ENCODE peak calls at places on chromosome 1, in seven cellular contexts. F is SK-N-SH, X is K562, L is HCT116, P is HepG2, O is endothelial cell of umbilical vein, A is GM12878. I is an unnamed sample.

GRCh38 chr1:26110731-26111529 is 694 bp upstream of the PDIK1L start:
- DNase-seq in A (no peak), F (peak; percentile 93), L (peak; percentile 48), P (peak; percentile 48), O (peak; percentile 66), X (peak; percentile 90), I (peak; percentile 87)

GRCh38 chr1:60872690-60873089 is 209.7 kb upstream of the NFIA start:
- DNase-seq in P (no peak), L (no peak), F (no peak), O (no peak), X (no peak), A (no peak), I (no peak)

GRCh38 chr1:62735491-62736171 is 47.4 kb upstream of the DOCK7 start:
- DNase-seq in A (no peak), F (no peak), L (no peak), X (no peak), P (no peak), O (no peak), I (no peak)

GRCh38 chr1:25685938-25686665 is 69.5 kb downstream of the MAN1C1 start:
- DNase-seq in F (no peak), A (no peak), L (no peak), X (no peak), P (no peak), O (no peak), I (no peak)

GRCh38 chr1:215557992-215558626 is 9.0 kb upstream of the KCTD3 start:
- DNase-seq in F (no peak), X (no peak), P (peak; percentile 65), L (no peak), A (no peak), O (no peak), I (no peak)

GRCh38 chr1:27970401-27970800 is 10.6 kb downstream of the XKR8 start:
- DNase-seq in F (no peak), L (no peak), P (no peak), X (no peak), O (no peak), A (no peak), I (no peak)

GRCh38 chr1:117067528-117068370 is 7.6 kb downstream of the TTF2 start:
- DNase-seq in F (peak; percentile 70), L (peak; percentile 18), O (peak; percentile 51), A (peak; percentile 28), X (peak; percentile 76), P (peak; percentile 34), I (peak; percentile 64)

GRCh38 chr1:147235822-147236221 is 6.7 kb upstream of the CHD1L start:
- DNase-seq in P (no peak), L (no peak), X (no peak), O (no peak), F (no peak), A (no peak), I (no peak)

GRCh38 chr1:19436716-19437476 is 48.4 kb downstream of the CAPZB start:
- DNase-seq in P (peak; percentile 95), F (no peak), X (peak; percentile 45), A (no peak), O (peak; percentile 84), L (no peak), I (no peak)

GRCh38 chr1:43241352-43241953 is 28.3 kb upstream of the TMEM125 start:
- DNase-seq in L (no peak), X (no peak), F (no peak), O (no peak), P (peak; percentile 41), A (no peak), I (no peak)

GRCh38 chr1:159587461-159587951 is at the start of gene APCS:
- DNase-seq in A (no peak), F (no peak), P (no peak), X (no peak), O (no peak), L (no peak), I (peak; percentile 26)

GRCh38 chr1:63592536-63593302 is 492 bp upstream of the PGM1 start:
- DNase-seq in L (no peak), A (peak; percentile 20), F (peak; percentile 23), X (no peak), O (no peak), P (peak; percentile 66), I (peak; percentile 90)

GRCh38 chr1:197399691-197400521 is 131.9 kb downstream of the CRB1 start:
- DNase-seq in F (peak; percentile 46), X (peak; percentile 66), O (peak; percentile 60), P (peak; percentile 59), L (peak; percentile 74), A (peak; percentile 11), I (peak; percentile 79)

GRCh38 chr1:197736689-197737088 is 38.6 kb downstream of the DENND1B start:
- DNase-seq in O (no peak), A (no peak), L (no peak), F (no peak), P (no peak), X (no peak), I (no peak)

DNA sequence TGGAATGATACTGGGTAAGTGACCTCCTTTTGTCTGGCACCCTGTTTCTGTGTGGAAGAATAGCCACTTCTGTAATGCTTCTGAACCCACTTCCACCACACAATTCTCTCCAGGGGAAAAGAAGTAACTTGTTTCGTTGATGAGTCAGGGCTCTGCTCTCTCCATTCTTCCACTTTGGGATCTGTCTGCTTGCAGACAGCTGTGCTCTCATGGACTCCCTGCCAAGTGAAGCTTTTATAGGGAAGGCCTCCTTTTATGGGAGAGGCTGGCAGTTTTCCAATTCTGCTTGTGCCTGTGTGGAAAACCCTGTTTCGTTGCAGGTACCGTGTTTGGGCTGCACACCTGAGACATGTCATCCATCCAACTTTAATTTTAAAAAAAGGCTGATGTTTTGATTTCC is 130.7 kb downstream of the GIPC2 start:
- DNase-seq in O (no peak), F (no peak), L (no peak), P (no peak), X (no peak), A (no peak), I (no peak)
- H3K4me2 ChIP-seq in O (no peak overlapping the region), F (no peak overlapping the region), L (no peak overlapping the region), P (no peak overlapping the region), X (no peak overlapping the region), A (no peak overlapping the region), I (no peak overlapping the region)

GRCh38 chr1:188665477-188665876 is 1812.2 kb downstream of the BRINP3 start:
- DNase-seq in L (no peak), X (no peak), P (no peak), F (no peak), O (no peak), A (no peak), I (no peak)
- TF ChIP-seq POLR2AphosphoS5 in L (no peak), X (no peak), P (no peak), F (no peak), O (no peak), A (no peak), I (no peak)

GRCh38 chr1:59125154-59125553 is 171.7 kb upstream of the FGGY start:
- DNase-seq in P (no peak), X (no peak), L (no peak), A (no peak), O (no peak), F (no peak), I (no peak)
- H3K4me2 ChIP-seq in P (no peak overlapping the region), X (no peak overlapping the region), L (no peak overlapping the region), A (no peak overlapping the region), O (no peak overlapping the region), F (no peak overlapping the region), I (no peak overlapping the region)

DNA sequence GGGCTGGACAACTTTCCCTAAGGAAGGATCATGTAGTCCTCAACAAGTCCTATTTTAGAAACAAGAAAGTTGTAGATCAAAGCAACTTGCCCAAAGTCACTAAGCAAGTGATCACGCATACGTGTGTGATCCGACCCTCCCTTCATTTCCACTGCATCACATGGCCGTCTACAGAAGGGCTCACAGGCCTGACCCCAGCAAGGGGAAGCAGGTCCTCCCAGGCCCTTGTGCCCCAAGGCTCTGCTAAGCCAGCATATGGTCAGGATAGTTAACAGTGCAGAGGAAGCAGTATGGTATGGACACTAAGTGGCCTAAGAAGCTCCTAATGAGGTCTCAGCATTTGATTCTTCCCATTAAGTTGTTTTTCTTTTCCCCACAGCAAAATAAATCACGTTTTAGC is 24.8 kb downstream of the TFAP2E start:
- DNase-seq in A (no peak), L (no peak), O (no peak), F (no peak), X (no peak), P (no peak), I (no peak)
- TF ChIP-seq POLR2AphosphoS5 in A (no peak), L (no peak), O (no peak), F (no peak), X (no peak), P (no peak), I (no peak)

GRCh38 chr1:236181059-236181458 is 38.7 kb downstream of the GPR137B start:
- DNase-seq in P (no peak), X (no peak), L (no peak), A (no peak), O (no peak), F (no peak), I (no peak)

GRCh38 chr1:236185687-236186086 is 43.3 kb downstream of the GPR137B start:
- DNase-seq in P (no peak), O (no peak), L (no peak), X (no peak), F (no peak), A (no peak), I (no peak)
- H3K4me2 ChIP-seq in P (no peak overlapping the region), O (no peak overlapping the region), L (no peak overlapping the region), X (no peak overlapping the region), F (no peak overlapping the region), A (no peak overlapping the region), I (no peak overlapping the region)

GRCh38 chr1:169105434-169106094 is 926 bp upstream of the ATP1B1 start:
- DNase-seq in L (no peak), X (peak; percentile 42), F (peak; percentile 87), A (no peak), P (peak; percentile 85), O (peak; percentile 37), I (peak; percentile 88)
- TF ChIP-seq POLR2AphosphoS5 in L (no peak), X (no peak), F (no peak), A (no peak), P (peak; percentile 24), O (no peak), I (peak; percentile 52)

GRCh38 chr1:111199881-111200801 is at the start of gene DENND2D:
- DNase-seq in O (no peak), L (no peak), A (peak; percentile 92), P (no peak), F (no peak), X (no peak), I (no peak)

GRCh38 chr1:111199329-111199728 is 1.1 kb downstream of the DENND2D start:
- DNase-seq in X (no peak), F (no peak), P (no peak), A (no peak), O (no peak), L (no peak), I (no peak)

GRCh38 chr1:111201275-111202090 is 1.0 kb upstream of the DENND2D start:
- DNase-seq in O (no peak), L (no peak), P (no peak), F (peak; percentile 51), X (peak; percentile 35), A (no peak), I (no peak)

GRCh38 chr1:111202366-111202706 is 1.9 kb upstream of the DENND2D start:
- DNase-seq in X (no peak), A (no peak), L (no peak), O (no peak), P (no peak), F (no peak), I (no peak)

DNA sequence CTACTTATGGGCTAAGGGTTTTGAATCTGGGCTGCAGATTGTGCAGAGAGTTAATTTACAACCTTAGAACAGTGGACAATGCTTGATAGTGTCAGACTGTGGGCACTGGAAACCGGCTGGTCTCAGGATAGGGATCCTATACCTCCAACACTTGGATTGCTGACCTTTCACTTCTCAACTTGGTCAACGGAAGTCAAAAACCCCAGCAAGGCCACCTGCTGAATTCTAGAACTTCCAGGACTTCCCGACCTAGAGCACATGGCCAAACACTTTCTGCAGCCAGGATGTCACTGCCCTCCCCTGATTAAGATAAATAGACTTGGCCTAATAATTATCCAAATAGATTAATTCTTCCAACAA is 336 bp upstream of the DENND2D start:
- DNase-seq in O (no peak), L (no peak), P (no peak), X (no peak), A (no peak), F (no peak), I (no peak)
- H3K4me2 ChIP-seq in O (no peak overlapping the region), L (no peak overlapping the region), P (peak overlapping the region; percentile 36), X (no peak overlapping the region), A (peak overlapping the region; percentile 99), F (no peak overlapping the region), I (no peak overlapping the region)

I was measured in GM23338.